ENCODE peak calls at places on chromosomes 11 and 22, in eight cellular contexts. B is SK-N-SH, T is K562, V is HCT116, F is endothelial cell of umbilical vein, C is GM12878, J is H1, M is HepG2. K is an unnamed sample.

GRCh38 chr11:27468643-27469332 is 3.8 kb downstream of the LGR4 start:
- DNase-seq in B (no peak), T (no peak), V (no peak), F (no peak), C (no peak), J (no peak), M (no peak), K (no peak)

GRCh38 chr11:44943118-44943517 is 7.6 kb downstream of the TP53I11 start:
- DNase-seq in B (no peak), T (no peak), V (no peak), F (peak; percentile 33), C (no peak), J (no peak), M (no peak), K (no peak)

GRCh38 chr11:23540101-23540561 is 679.9 kb upstream of the CCDC179 start:
- DNase-seq in B (peak; percentile 66), T (peak; percentile 18), V (no peak), F (peak; percentile 61), C (peak; percentile 5), J (peak; percentile 50), M (peak; percentile 44), K (no peak)

GRCh38 chr11:40295466-40295865 is 1164.0 kb downstream of the LRRC4C start:
- DNase-seq in B (no peak), T (no peak), V (no peak), F (no peak), C (no peak), J (no peak), M (no peak), K (no peak)

GRCh38 chr22:38868886-38869381 is 3.1 kb downstream of the CBX6 start:
- DNase-seq in B (peak; percentile 83), T (peak; percentile 70), V (peak; percentile 40), F (peak; percentile 58), C (no peak), J (peak; percentile 94), M (peak; percentile 64), K (no peak)

GRCh38 chr11:75346912-75347647 is 4.4 kb downstream of the ARRB1 start:
- DNase-seq in B (no peak), T (no peak), V (no peak), F (peak; percentile 26), C (no peak), J (no peak), M (no peak), K (no peak)

GRCh38 chr11:36149538-36150242 is 139.5 kb downstream of the COMMD9 start:
- DNase-seq in B (peak; percentile 61), T (peak; percentile 84), V (peak; percentile 99), F (peak; percentile 99), C (peak; percentile 31), J (no peak), M (peak; percentile 68), K (no peak)

GRCh38 chr22:17085277-17086091 is 684 bp downstream of the IL17RA start:
- DNase-seq in B (no peak), T (peak; percentile 67), V (no peak), F (no peak), C (no peak), J (peak; percentile 61), M (no peak), K (no peak)

GRCh38 chr11:102120006-102120405 is 9.8 kb downstream of the YAP1 start:
- DNase-seq in B (no peak), T (no peak), V (no peak), F (no peak), C (no peak), J (no peak), M (peak; percentile 86), K (no peak)

GRCh38 chr11:111561801-111562325 is 21.3 kb downstream of the LAYN start:
- DNase-seq in B (no peak), T (no peak), V (no peak), F (no peak), C (no peak), J (no peak), M (peak; percentile 63), K (no peak)

GRCh38 chr11:127252321-127252720 is 251.8 kb upstream of the KIRREL3 start:
- DNase-seq in B (no peak), T (no peak), V (no peak), F (no peak), C (no peak), J (no peak), M (no peak), K (no peak)
- TF ChIP-seq POLR2AphosphoS5 in B (no peak), T (no peak), V (no peak), F (no peak), C (no peak), J (no peak), M (no peak), K (no peak)

DNA sequence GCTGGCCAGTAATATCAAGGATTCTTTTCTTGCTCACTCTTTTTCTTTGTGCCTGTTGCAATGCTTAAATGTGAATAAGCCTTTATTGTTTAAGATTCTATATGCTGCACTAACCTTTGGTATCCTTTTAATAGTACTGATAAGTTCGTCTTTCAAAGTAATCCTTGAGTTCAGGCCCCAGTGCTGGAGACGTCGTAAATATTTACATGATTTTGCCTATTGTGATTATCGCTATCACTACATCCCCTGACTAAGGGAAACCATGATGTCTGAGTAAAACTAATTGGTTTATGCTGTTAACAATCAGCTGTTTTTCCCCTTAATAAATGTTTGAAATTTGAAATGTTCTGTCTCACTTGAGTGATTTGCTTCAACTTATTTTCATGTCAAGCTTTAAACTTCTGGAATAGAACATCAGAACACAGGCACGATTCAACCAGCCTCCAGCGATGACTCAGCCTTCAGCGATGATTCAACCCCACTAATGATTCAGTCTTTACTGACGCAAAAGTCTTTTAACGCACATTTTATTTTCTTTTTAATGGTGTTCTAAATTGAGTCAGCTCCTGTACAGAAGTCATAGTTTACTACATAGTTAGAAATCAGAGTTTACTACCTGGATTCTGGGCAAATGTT is 3.9 kb downstream of the HTATIP2 start:
- DNase-seq in B (no peak), T (peak; percentile 65), V (peak; percentile 64), F (peak; percentile 91), C (no peak), J (no peak), M (peak; percentile 24), K (no peak)
- H3K4me3 ChIP-seq in B (no peak overlapping the region), T (no peak overlapping the region), V (peak overlapping the region; percentile 13), F (no peak overlapping the region), C (no peak overlapping the region), J (no peak overlapping the region), M (no peak overlapping the region), K (no peak overlapping the region)

GRCh38 chr11:12901874-12902481 is 107.1 kb upstream of the RASSF10 start:
- DNase-seq in B (no peak), T (no peak), V (no peak), F (no peak), C (no peak), J (no peak), M (no peak), K (no peak)

GRCh38 chr11:12901272-12901671 is 107.8 kb upstream of the RASSF10 start:
- DNase-seq in B (no peak), T (no peak), V (no peak), F (no peak), C (peak; percentile 12), J (no peak), M (peak; percentile 27), K (no peak)

GRCh38 chr11:12902784-12903491 is 106.2 kb upstream of the RASSF10 start:
- DNase-seq in B (no peak), T (no peak), V (no peak), F (no peak), C (no peak), J (no peak), M (peak; percentile 58), K (no peak)

GRCh38 chr11:12897867-12898266 is 111.2 kb upstream of the RASSF10 start:
- DNase-seq in B (no peak), T (no peak), V (no peak), F (no peak), C (no peak), J (no peak), M (no peak), K (no peak)

GRCh38 chr11:12900496-12900895 is 108.6 kb upstream of the RASSF10 start:
- DNase-seq in B (no peak), T (no peak), V (no peak), F (peak; percentile 50), C (no peak), J (no peak), M (peak; percentile 40), K (no peak)
- H3K9ac ChIP-seq in B (no peak overlapping the region), T (no peak overlapping the region), V (no peak overlapping the region), F (no peak overlapping the region), C (no peak overlapping the region), J (no peak overlapping the region), M (no peak overlapping the region), K (no peak overlapping the region)

GRCh38 chr11:67033661-67034166 is 10.8 kb downstream of the SYT12 start:
- DNase-seq in B (no peak), T (no peak), V (no peak), F (no peak), C (no peak), J (no peak), M (no peak), K (peak; percentile 79)
- TF ChIP-seq POLR2AphosphoS5 in B (no peak), T (no peak), V (no peak), F (no peak), C (no peak), J (no peak), M (no peak), K (peak; percentile 51)

GRCh38 chr11:66717925-66718319 is 11.1 kb downstream of the SPTBN2 start:
- DNase-seq in B (no peak), T (no peak), V (no peak), F (no peak), C (no peak), J (no peak), M (no peak), K (no peak)
- H3K4me3 ChIP-seq in B (no peak overlapping the region), T (no peak overlapping the region), V (no peak overlapping the region), F (no peak overlapping the region), C (no peak overlapping the region), J (peak overlapping the region; percentile 3), M (peak overlapping the region; percentile 57), K (no peak overlapping the region)

GRCh38 chr22:49933236-49933921 is 14.9 kb downstream of the CRELD2 start:
- DNase-seq in B (peak; percentile 61), T (no peak), V (no peak), F (no peak), C (no peak), J (no peak), M (no peak), K (no peak)
- H3K9ac ChIP-seq in B (no peak overlapping the region), T (peak overlapping the region; percentile 45), V (no peak overlapping the region), F (no peak overlapping the region), C (peak overlapping the region; percentile 2), J (no peak overlapping the region), M (peak overlapping the region; percentile 65), K (no peak overlapping the region)

GRCh38 chr11:68358416-68358815 is 46.0 kb downstream of the LRP5 start:
- DNase-seq in B (no peak), T (no peak), V (no peak), F (no peak), C (no peak), J (no peak), M (no peak), K (no peak)
- TF ChIP-seq POLR2AphosphoS5 in B (no peak), T (no peak), V (no peak), F (no peak), C (no peak), J (no peak), M (no peak), K (no peak)